ENCODE peak calls at places on chromosomes 5 and 9, in six cellular contexts. O is IMR-90, J is H9, Q is mesenchymal stem cell, U is neuronal stem cell, K is H1. N is an unnamed sample.

GRCh38 chr9:124079176-124079925 is 67.8 kb downstream of the LHX2 start:
- DNase-seq in O (peak), J (no peak), Q (peak), U (no peak), K (no peak), N (peak)

GRCh38 chr5:148848378-148849031 is 22.1 kb downstream of the ADRB2 start:
- DNase-seq in O (no peak), J (no peak), Q (no peak), U (no peak), K (no peak), N (no peak)

GRCh38 chr9:128245293-128246151 is 30.3 kb downstream of the GOLGA2 start:
- DNase-seq in O (peak), J (peak), Q (peak), U (no peak), K (no peak), N (peak)

GRCh38 chr5:95842955-95843544 is 20.5 kb upstream of the GLRX start:
- DNase-seq in O (peak), J (peak), Q (peak), U (no peak), K (no peak), N (peak)

GRCh38 chr9:137740311-137740710 is 121.5 kb downstream of the EHMT1 start:
- DNase-seq in O (peak), J (no peak), Q (peak), U (no peak), K (no peak), N (peak)

GRCh38 chr9:136204838-136205706 is at the start of gene LHX3:
- DNase-seq in O (no peak), J (peak), Q (peak), U (peak), K (peak), N (no peak)

GRCh38 chr9:71352837-71353236 is 231.4 kb upstream of the TRPM3 start:
- DNase-seq in O (no peak), J (no peak), Q (no peak), U (no peak), K (no peak), N (no peak)

GRCh38 chr9:99433095-99433494 is 211.0 kb downstream of the SEC61B start:
- DNase-seq in O (no peak), J (no peak), Q (peak), U (no peak), K (no peak), N (no peak)

GRCh38 chr5:178209334-178210072 is 5.2 kb downstream of the HNRNPAB start:
- DNase-seq in O (no peak), J (no peak), Q (no peak), U (no peak), K (no peak), N (no peak)

GRCh38 chr5:539469-540214 is 15.4 kb upstream of the SLC9A3 start:
- DNase-seq in O (no peak), J (no peak), Q (no peak), U (no peak), K (no peak), N (no peak)

GRCh38 chr9:77514886-77515711 is 133.0 kb downstream of the GNA14 start:
- DNase-seq in O (no peak), J (no peak), Q (peak), U (no peak), K (no peak), N (no peak)

GRCh38 chr9:21788752-21789151 is 13.7 kb upstream of the MTAP start:
- DNase-seq in O (no peak), J (no peak), Q (peak), U (no peak), K (no peak), N (no peak)

GRCh38 chr5:132459031-132459982 is 31.3 kb downstream of the IRF1 start:
- DNase-seq in O (peak), J (no peak), Q (peak), U (no peak), K (no peak), N (no peak)

GRCh38 chr5:92222449-92222848 is 839.3 kb upstream of the ARRDC3 start:
- DNase-seq in O (peak), J (peak), Q (no peak), U (no peak), K (no peak), N (peak)

GRCh38 chr9:124358617-124359016 is 56.6 kb downstream of the PSMB7 start:
- DNase-seq in O (no peak), J (no peak), Q (no peak), U (no peak), K (no peak), N (no peak)

GRCh38 chr5:175131432-175131831 is 312.6 kb downstream of the DRD1 start:
- DNase-seq in O (no peak), J (peak), Q (no peak), U (no peak), K (peak), N (peak)

GRCh38 chr5:167633931-167634341 is 657.5 kb upstream of the WWC1 start:
- DNase-seq in O (peak), J (no peak), Q (peak), U (no peak), K (no peak), N (no peak)

GRCh38 chr5:69414885-69415583 is at the start of gene MARVELD2:
- DNase-seq in O (peak), J (peak), Q (peak), U (peak), K (peak), N (peak)

GRCh38 chr9:136345281-136346156 is 18.0 kb downstream of the DNLZ start:
- DNase-seq in O (no peak), J (peak), Q (peak), U (no peak), K (peak), N (peak)

GRCh38 chr9:129596541-129597328 is 24.2 kb downstream of the C9orf50 start:
- DNase-seq in O (peak), J (peak), Q (peak), U (peak), K (peak), N (peak)

GRCh38 chr5:52915176-52915875 is 73.8 kb upstream of the ITGA2 start:
- DNase-seq in O (peak), J (peak), Q (peak), U (peak), K (peak), N (peak)

GRCh38 chr5:135342227-135342859 is 56.7 kb downstream of the MACROH2A1 start:
- DNase-seq in O (no peak), J (no peak), Q (no peak), U (no peak), K (no peak), N (no peak)

DNA sequence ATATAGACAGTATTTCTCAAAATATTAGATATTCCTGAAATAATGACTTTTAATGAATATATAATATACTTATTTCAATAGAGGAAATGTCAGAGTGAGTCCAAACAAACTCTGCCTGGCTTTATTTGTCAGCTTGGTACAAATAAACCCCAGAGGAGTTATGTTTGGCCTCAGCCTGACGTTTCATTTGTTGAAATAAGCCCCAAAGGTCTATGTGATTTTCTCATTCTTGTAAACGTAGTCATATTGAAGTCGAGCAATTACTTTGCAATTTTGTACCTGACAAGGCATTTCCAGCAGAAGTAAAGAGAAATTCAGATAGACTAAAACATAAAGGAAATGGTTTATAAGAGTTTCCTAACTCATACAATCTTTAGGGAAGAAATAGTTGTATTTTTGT is 57.9 kb downstream of the MCCC2 start:
- DNase-seq in O (no peak), J (no peak), Q (no peak), U (no peak), K (no peak), N (no peak)
- H2BK15ac ChIP-seq in O (no peak), J (no peak), Q (no peak), U (no peak), K (no peak), N (no peak)

GRCh38 chr5:172658869-172659513 is 17.9 kb downstream of the NEURL1B start:
- DNase-seq in O (peak), J (no peak), Q (peak), U (no peak), K (no peak), N (no peak)
- H2BK15ac ChIP-seq in O (peak), J (no peak), Q (peak), U (peak), K (no peak), N (no peak)

DNA sequence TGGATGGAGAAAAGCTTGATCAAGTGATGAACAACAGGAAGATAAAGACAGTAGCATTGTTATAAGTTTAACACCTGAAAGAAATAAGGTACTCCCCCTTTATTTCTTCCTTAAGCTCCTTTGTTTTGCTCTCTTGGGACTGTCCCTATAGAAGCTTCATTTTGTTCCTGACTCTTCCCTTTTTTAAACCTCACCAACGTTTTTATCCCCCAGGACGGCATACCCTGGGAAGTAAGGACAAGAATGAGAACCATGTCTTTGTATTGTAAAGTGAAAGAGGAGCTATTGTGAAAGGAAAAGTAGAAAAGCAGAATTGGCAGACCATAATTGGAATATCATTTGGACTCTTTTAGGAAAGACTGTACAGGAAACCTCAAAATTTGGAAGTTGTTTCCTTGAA is 1368.6 kb upstream of the C9orf72 start:
- DNase-seq in O (no peak), J (no peak), Q (no peak), U (peak), K (no peak), N (no peak)
- H2BK15ac ChIP-seq in O (no peak), J (no peak), Q (no peak), U (no peak), K (no peak), N (no peak)

GRCh38 chr5:50969207-50970145 is 303.0 kb downstream of the PARP8 start:
- DNase-seq in O (no peak), J (peak), Q (peak), U (peak), K (peak), N (peak)

GRCh38 chr5:50965621-50966362 is 299.4 kb downstream of the PARP8 start:
- DNase-seq in O (no peak), J (peak), Q (no peak), U (peak), K (peak), N (peak)

GRCh38 chr5:50968296-50969206 is 302.1 kb downstream of the PARP8 start:
- DNase-seq in O (no peak), J (peak), Q (peak), U (peak), K (peak), N (peak)

GRCh38 chr5:50966986-50967385 is 300.5 kb downstream of the PARP8 start:
- DNase-seq in O (no peak), J (no peak), Q (peak), U (peak), K (no peak), N (no peak)

DNA sequence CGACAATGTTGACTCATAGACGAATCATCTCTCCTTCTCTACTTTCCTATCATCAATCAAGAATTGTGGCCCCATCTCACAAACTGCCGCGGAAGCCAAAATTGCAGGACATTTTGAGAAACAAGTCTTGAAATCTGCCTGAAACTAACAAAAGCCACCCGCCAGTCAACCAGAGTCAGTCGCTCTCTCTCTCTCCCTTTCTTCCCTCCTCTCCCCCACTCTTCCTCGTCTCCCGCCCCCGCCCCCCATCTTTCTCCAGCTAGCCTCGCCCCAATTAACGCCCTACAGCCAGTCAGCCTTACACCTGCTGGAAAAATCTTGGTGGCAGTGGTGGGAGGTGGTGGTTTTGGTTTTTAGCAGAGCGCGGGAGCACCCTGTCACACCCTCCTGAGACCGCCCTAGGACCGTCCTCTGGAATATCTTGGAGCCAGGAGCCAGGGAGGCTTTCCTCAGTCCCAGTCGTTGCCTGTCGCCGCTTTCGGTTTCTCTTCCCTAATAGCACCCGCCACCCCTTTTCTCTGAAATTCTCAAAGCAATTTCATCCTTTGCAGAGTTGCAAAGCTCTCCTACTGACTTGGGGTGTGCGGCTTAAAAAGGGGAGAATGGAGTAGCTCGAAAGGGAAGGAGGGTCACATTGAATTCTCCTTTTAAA is 301.1 kb downstream of the PARP8 start:
- DNase-seq in O (no peak), J (peak), Q (peak), U (peak), K (peak), N (peak)
- H2BK15ac ChIP-seq in O (no peak), J (no peak), Q (no peak), U (no peak), K (no peak), N (no peak)

DNA sequence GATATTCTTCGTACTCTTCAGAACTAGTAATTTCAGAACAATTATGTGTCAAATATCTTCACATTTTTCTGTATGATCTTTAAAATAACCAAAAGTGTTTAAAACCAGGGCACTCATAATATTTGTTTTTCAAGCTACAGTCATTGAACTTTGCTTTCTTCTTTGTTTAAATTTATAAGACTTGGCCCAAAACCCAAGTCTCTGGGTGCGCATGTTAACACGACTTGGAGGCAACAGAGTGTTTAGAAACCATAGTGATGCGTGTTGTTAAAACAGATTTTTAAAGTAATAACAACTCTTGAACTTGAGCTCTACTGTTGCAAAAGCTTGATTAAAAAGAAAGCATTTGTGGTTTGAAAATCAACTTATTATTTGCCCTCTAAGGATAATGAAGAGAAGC is 26.0 kb upstream of the GRIN3A start:
- DNase-seq in O (no peak), J (no peak), Q (no peak), U (no peak), K (no peak), N (no peak)
- H2BK15ac ChIP-seq in O (no peak), J (no peak), Q (no peak), U (no peak), K (no peak), N (no peak)